ENCODE peak calls at places on chromosome 5, in seven cellular contexts. J is transverse colon, K is stomach, Z is IMR-90, I is heart left ventricle, R is testis, U is upper lobe of left lung. P is an unnamed sample.

GRCh38 chr5:141734501-141735231 is 52.6 kb upstream of the ARAP3 start:
- DNase-seq in J (peak; percentile 30), K (peak; percentile 35), Z (peak; percentile 61), I (no peak), R (peak; percentile 39), U (no peak), P (no peak)

GRCh38 chr5:1930880-1931589 is 48.3 kb upstream of the IRX4 start:
- DNase-seq in J (no peak), K (no peak), Z (no peak), I (peak; percentile 47), R (peak; percentile 39), U (peak; percentile 88), P (peak; percentile 68)

GRCh38 chr5:43554497-43554896 is 2.4 kb downstream of the PAIP1 start:
- DNase-seq in J (no peak), K (no peak), Z (no peak), I (no peak), R (no peak), U (no peak), P (no peak)

GRCh38 chr5:141172381-141173204 is at the start of gene PCDHB7:
- DNase-seq in J (no peak), K (no peak), Z (peak; percentile 26), I (no peak), R (peak; percentile 70), U (no peak), P (no peak)

GRCh38 chr5:93735378-93735777 is 6.0 kb downstream of the POU5F2 start:
- DNase-seq in J (no peak), K (no peak), Z (peak; percentile 59), I (no peak), R (no peak), U (no peak), P (no peak)

GRCh38 chr5:139543423-139543991 is 17.6 kb upstream of the UBE2D2 start:
- DNase-seq in J (peak; percentile 81), K (peak; percentile 55), Z (peak; percentile 5), I (peak; percentile 87), R (peak; percentile 44), U (peak; percentile 91), P (peak; percentile 69)

GRCh38 chr5:134877159-134877558 is 3.0 kb downstream of the TXNDC15 start:
- DNase-seq in J (no peak), K (no peak), Z (no peak), I (no peak), R (no peak), U (no peak), P (no peak)

GRCh38 chr5:117186751-117187150 is 612.1 kb upstream of the SEMA6A start:
- DNase-seq in J (no peak), K (no peak), Z (no peak), I (no peak), R (no peak), U (no peak), P (no peak)

GRCh38 chr5:31639488-31640011 is 619 bp downstream of the PDZD2 start:
- DNase-seq in J (no peak), K (no peak), Z (no peak), I (peak; percentile 31), R (no peak), U (no peak), P (no peak)

GRCh38 chr5:139140631-139141071 is 57.5 kb downstream of the SIL1 start:
- DNase-seq in J (no peak), K (no peak), Z (peak; percentile 30), I (no peak), R (peak; percentile 36), U (no peak), P (peak; percentile 78)

GRCh38 chr5:67100301-67100700 is 96.3 kb downstream of the CD180 start:
- DNase-seq in J (no peak), K (no peak), Z (no peak), I (no peak), R (no peak), U (peak; percentile 10), P (no peak)

GRCh38 chr5:120432861-120433260 is 31.2 kb upstream of the PRR16 start:
- DNase-seq in J (no peak), K (no peak), Z (no peak), I (no peak), R (no peak), U (no peak), P (no peak)

GRCh38 chr5:120430572-120430971 is 33.5 kb upstream of the PRR16 start:
- DNase-seq in J (no peak), K (no peak), Z (no peak), I (no peak), R (no peak), U (no peak), P (no peak)

GRCh38 chr5:120436996-120437395 is 27.1 kb upstream of the PRR16 start:
- DNase-seq in J (no peak), K (no peak), Z (peak; percentile 49), I (no peak), R (no peak), U (no peak), P (no peak)

GRCh38 chr5:120435129-120435528 is 29.0 kb upstream of the PRR16 start:
- DNase-seq in J (no peak), K (no peak), Z (no peak), I (no peak), R (no peak), U (no peak), P (no peak)
- TF ChIP-seq POLR2A in J (no peak), K (no peak), Z (no peak), I (no peak), R (no peak), U (no peak), P (no peak)

GRCh38 chr5:149528661-149529060 is 22.6 kb downstream of the CSNK1A1 start:
- DNase-seq in J (no peak), K (no peak), Z (no peak), I (no peak), R (no peak), U (no peak), P (no peak)

GRCh38 chr5:149529463-149529862 is 21.8 kb downstream of the CSNK1A1 start:
- DNase-seq in J (no peak), K (no peak), Z (no peak), I (no peak), R (no peak), U (no peak), P (peak; percentile 25)

GRCh38 chr5:149526855-149527590 is 24.2 kb downstream of the CSNK1A1 start:
- DNase-seq in J (no peak), K (no peak), Z (no peak), I (no peak), R (no peak), U (no peak), P (no peak)

GRCh38 chr5:149537374-149537959 is 13.8 kb downstream of the CSNK1A1 start:
- DNase-seq in J (no peak), K (no peak), Z (no peak), I (no peak), R (no peak), U (no peak), P (no peak)

GRCh38 chr5:149532413-149532812 is 18.8 kb downstream of the CSNK1A1 start:
- DNase-seq in J (no peak), K (no peak), Z (no peak), I (no peak), R (no peak), U (no peak), P (no peak)
- H3K4me1 ChIP-seq in J (peaks cover 42% of the 10 kb centered on the region), K (peaks cover 100% of the 10 kb centered on the region), Z (peaks cover 5% of the 10 kb centered on the region), I (peaks cover 50% of the 10 kb centered on the region), R (peaks cover 31% of the 10 kb centered on the region), U (peaks cover 51% of the 10 kb centered on the region), P (peaks cover 93% of the 10 kb centered on the region)

DNA sequence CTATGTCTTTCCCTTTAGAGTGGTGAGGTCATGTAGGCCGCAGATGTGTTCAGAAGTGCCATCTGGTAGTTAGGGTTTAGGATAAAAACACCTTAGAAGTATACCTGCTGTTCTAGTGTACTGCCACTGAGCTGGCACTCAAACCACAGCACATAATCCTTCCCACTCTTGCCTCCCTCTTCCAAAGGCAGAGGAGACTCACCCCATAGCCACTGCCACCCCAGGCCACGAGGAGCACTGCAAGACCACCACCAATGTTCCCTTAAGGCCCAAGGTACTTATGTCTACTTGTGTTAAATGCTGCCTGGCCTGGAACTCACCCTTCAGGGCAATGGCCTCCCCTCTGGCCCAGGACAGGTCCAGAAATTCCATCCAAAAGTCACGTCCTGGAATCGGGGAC is 379.5 kb upstream of the EDIL3 start:
- DNase-seq in J (no peak), K (no peak), Z (no peak), I (no peak), R (no peak), U (no peak), P (no peak)
- TF ChIP-seq CTCF in J (no peak), K (no peak), Z (no peak), I (no peak), R (no peak), U (no peak), P (no peak)

GRCh38 chr5:65624025-65624569 is at the start of gene TRIM23:
- DNase-seq in J (peak; percentile 93), K (peak; percentile 91), Z (peak; percentile 91), I (peak; percentile 95), R (peak; percentile 95), U (peak; percentile 96), P (peak; percentile 96)
- TF ChIP-seq POLR2A in J (peak; percentile 38), K (no peak), Z (peak; percentile 2), I (peak; percentile 40), R (no peak), U (no peak), P (peak; percentile 10)

GRCh38 chr5:125235995-125236394 is 489.6 kb upstream of the ZNF608 start:
- DNase-seq in J (no peak), K (no peak), Z (no peak), I (no peak), R (no peak), U (no peak), P (no peak)
- H3K4me1 ChIP-seq in J (no peaks in the 10 kb centered on the region), K (no peaks in the 10 kb centered on the region), Z (no peaks in the 10 kb centered on the region), I (no peaks in the 10 kb centered on the region), R (no peaks in the 10 kb centered on the region), U (no peaks in the 10 kb centered on the region), P (no peaks in the 10 kb centered on the region)

DNA sequence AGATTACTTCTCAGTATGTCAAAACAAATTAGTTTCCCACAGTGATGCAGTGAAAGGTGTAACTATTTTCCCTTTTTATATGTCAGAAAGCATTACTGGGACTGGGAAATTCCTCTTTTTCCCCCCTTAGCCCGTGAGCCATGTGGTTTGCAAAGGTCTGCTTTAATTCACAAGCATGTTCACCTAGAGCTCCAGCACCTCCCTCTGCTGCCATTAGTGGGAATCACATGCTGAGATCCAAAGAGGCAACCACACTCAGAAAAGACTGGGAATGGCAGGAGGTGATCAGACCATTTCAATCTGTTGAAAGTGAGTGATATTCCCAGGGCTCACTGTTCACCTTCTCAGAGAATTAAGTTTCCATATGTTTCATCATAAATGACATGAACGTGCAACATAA is 703.7 kb upstream of the WWC1 start:
- DNase-seq in J (no peak), K (no peak), Z (peak; percentile 22), I (no peak), R (peak; percentile 40), U (no peak), P (no peak)
- TF ChIP-seq CTCF in J (no peak), K (no peak), Z (peak; percentile 39), I (peak; percentile 14), R (peak; percentile 37), U (no peak), P (no peak)